ENCODE peak calls at places on chromosomes 6 and 20, in nine cellular contexts. One of them, this sample, is unnamed. For H3K4me1, the result is how much of the 10 kb centered on the place peaks cover.

GRCh38 chr20:1015181-1015580 is 13.1 kb upstream of the RSPO4 start:
- DNase-seq in astrocyte: no peak
- DNase-seq in uterus: no peak
- DNase-seq in colonic mucosa: no peak
- DNase-seq in PC-3: no peak
- DNase-seq in endothelial cell of umbilical vein: no peak
- DNase-seq in PC-9: no peak
- DNase-seq in lung: no peak
- DNase-seq in psoas muscle: no peak
- DNase-seq in this sample: no peak

GRCh38 chr20:33811763-33812672 is 870 bp downstream of the CHMP4B start:
- DNase-seq in astrocyte: peak
- DNase-seq in uterus: peak
- DNase-seq in colonic mucosa: no peak
- DNase-seq in PC-3: peak
- DNase-seq in endothelial cell of umbilical vein: peak
- DNase-seq in PC-9: peak
- DNase-seq in lung: peak
- DNase-seq in psoas muscle: peak
- DNase-seq in this sample: peak

GRCh38 chr6:66421570-66421969 is 714.5 kb upstream of the EYS start:
- DNase-seq in astrocyte: no peak
- DNase-seq in uterus: no peak
- DNase-seq in colonic mucosa: no peak
- DNase-seq in PC-3: peak
- DNase-seq in endothelial cell of umbilical vein: no peak
- DNase-seq in PC-9: no peak
- DNase-seq in lung: no peak
- DNase-seq in psoas muscle: no peak
- DNase-seq in this sample: no peak

GRCh38 chr6:120378582-120379220 is 955.6 kb downstream of the TBC1D32 start:
- DNase-seq in astrocyte: no peak
- DNase-seq in uterus: no peak
- DNase-seq in colonic mucosa: no peak
- DNase-seq in PC-3: peak
- DNase-seq in endothelial cell of umbilical vein: peak
- DNase-seq in PC-9: peak
- DNase-seq in lung: no peak
- DNase-seq in psoas muscle: no peak
- DNase-seq in this sample: peak

GRCh38 chr6:116983375-116983774 is 106.3 kb downstream of the RFX6 start:
- DNase-seq in astrocyte: no peak
- DNase-seq in uterus: no peak
- DNase-seq in colonic mucosa: no peak
- DNase-seq in PC-3: no peak
- DNase-seq in endothelial cell of umbilical vein: no peak
- DNase-seq in PC-9: no peak
- DNase-seq in lung: no peak
- DNase-seq in psoas muscle: no peak
- DNase-seq in this sample: no peak

GRCh38 chr6:40586369-40586768 is 795 bp downstream of the LRFN2 start:
- DNase-seq in astrocyte: no peak
- DNase-seq in uterus: no peak
- DNase-seq in colonic mucosa: peak
- DNase-seq in PC-3: no peak
- DNase-seq in endothelial cell of umbilical vein: no peak
- DNase-seq in PC-9: no peak
- DNase-seq in lung: no peak
- DNase-seq in psoas muscle: no peak
- DNase-seq in this sample: no peak

GRCh38 chr6:119284861-119285521 is 64.6 kb downstream of the MAN1A1 start:
- DNase-seq in astrocyte: no peak
- DNase-seq in uterus: no peak
- DNase-seq in colonic mucosa: no peak
- DNase-seq in PC-3: peak
- DNase-seq in endothelial cell of umbilical vein: no peak
- DNase-seq in PC-9: peak
- DNase-seq in lung: no peak
- DNase-seq in psoas muscle: no peak
- DNase-seq in this sample: peak

GRCh38 chr6:49326337-49326736 is 136.7 kb downstream of the MMUT start:
- DNase-seq in astrocyte: peak
- DNase-seq in uterus: no peak
- DNase-seq in colonic mucosa: no peak
- DNase-seq in PC-3: peak
- DNase-seq in endothelial cell of umbilical vein: peak
- DNase-seq in PC-9: peak
- DNase-seq in lung: no peak
- DNase-seq in psoas muscle: no peak
- DNase-seq in this sample: no peak

DNA sequence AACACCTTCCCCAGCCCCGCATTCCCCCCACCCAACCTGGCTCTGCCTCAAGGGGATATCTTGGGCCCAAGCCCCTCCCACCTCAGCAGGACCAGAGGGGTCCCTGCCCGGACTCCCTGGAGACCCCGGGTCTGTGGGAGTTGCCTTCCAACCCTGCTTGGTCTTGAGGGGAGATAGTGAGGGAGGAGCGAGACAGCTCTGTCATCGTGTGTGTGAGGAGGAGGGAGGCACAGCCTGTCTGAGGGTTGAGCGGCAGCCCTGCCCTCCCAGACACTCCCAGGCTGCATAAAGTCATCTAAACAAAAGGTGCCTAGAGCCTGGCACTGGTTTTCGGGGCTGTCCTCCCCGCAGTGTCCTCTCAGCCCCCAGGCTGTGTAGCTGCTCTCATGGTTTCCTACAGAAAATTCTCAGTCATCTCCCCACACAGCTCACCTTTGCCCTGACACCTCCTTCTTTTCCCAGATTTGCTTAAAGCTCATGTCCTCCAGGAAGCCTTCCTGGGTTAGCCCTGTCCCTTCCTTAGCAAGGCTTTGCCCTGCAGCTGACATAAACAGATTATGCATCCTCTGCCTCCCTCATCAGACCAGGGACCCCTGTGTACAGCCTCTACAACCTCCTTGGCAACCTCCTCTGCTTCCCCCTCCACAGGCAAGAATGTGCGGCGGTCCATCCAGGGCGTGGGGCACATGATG is 40.0 kb downstream of the UQCC2 start:
- DNase-seq in astrocyte: no peak
- DNase-seq in uterus: no peak
- DNase-seq in colonic mucosa: no peak
- DNase-seq in PC-3: no peak
- DNase-seq in endothelial cell of umbilical vein: no peak
- DNase-seq in PC-9: no peak
- DNase-seq in lung: no peak
- DNase-seq in psoas muscle: no peak
- DNase-seq in this sample: no peak
- H3K4me1 ChIP-seq in astrocyte: under half
- H3K4me1 ChIP-seq in uterus: under half
- H3K4me1 ChIP-seq in colonic mucosa: under half
- H3K4me1 ChIP-seq in PC-3: under half
- H3K4me1 ChIP-seq in endothelial cell of umbilical vein: under half
- H3K4me1 ChIP-seq in PC-9: under half
- H3K4me1 ChIP-seq in lung: under half
- H3K4me1 ChIP-seq in psoas muscle: under half
- H3K4me1 ChIP-seq in this sample: under half

GRCh38 chr20:32112862-32113261 is 3.3 kb downstream of the TM9SF4 start:
- DNase-seq in astrocyte: no peak
- DNase-seq in uterus: no peak
- DNase-seq in colonic mucosa: peak
- DNase-seq in PC-3: no peak
- DNase-seq in endothelial cell of umbilical vein: no peak
- DNase-seq in PC-9: no peak
- DNase-seq in lung: peak
- DNase-seq in psoas muscle: peak
- DNase-seq in this sample: peak

GRCh38 chr20:32111763-32112162 is 2.2 kb downstream of the TM9SF4 start:
- DNase-seq in astrocyte: no peak
- DNase-seq in uterus: no peak
- DNase-seq in colonic mucosa: peak
- DNase-seq in PC-3: no peak
- DNase-seq in endothelial cell of umbilical vein: no peak
- DNase-seq in PC-9: no peak
- DNase-seq in lung: no peak
- DNase-seq in psoas muscle: no peak
- DNase-seq in this sample: peak

GRCh38 chr20:32110727-32111126 is 1.2 kb downstream of the TM9SF4 start:
- DNase-seq in astrocyte: no peak
- DNase-seq in uterus: no peak
- DNase-seq in colonic mucosa: no peak
- DNase-seq in PC-3: no peak
- DNase-seq in endothelial cell of umbilical vein: no peak
- DNase-seq in PC-9: no peak
- DNase-seq in lung: no peak
- DNase-seq in psoas muscle: no peak
- DNase-seq in this sample: no peak

GRCh38 chr20:32110173-32110704 is 725 bp downstream of the TM9SF4 start:
- DNase-seq in astrocyte: no peak
- DNase-seq in uterus: no peak
- DNase-seq in colonic mucosa: peak
- DNase-seq in PC-3: no peak
- DNase-seq in endothelial cell of umbilical vein: no peak
- DNase-seq in PC-9: no peak
- DNase-seq in lung: no peak
- DNase-seq in psoas muscle: no peak
- DNase-seq in this sample: no peak

GRCh38 chr20:32111287-32111686 is 1.8 kb downstream of the TM9SF4 start:
- DNase-seq in astrocyte: no peak
- DNase-seq in uterus: no peak
- DNase-seq in colonic mucosa: peak
- DNase-seq in PC-3: no peak
- DNase-seq in endothelial cell of umbilical vein: no peak
- DNase-seq in PC-9: no peak
- DNase-seq in lung: no peak
- DNase-seq in psoas muscle: no peak
- DNase-seq in this sample: peak
- H3K4me1 ChIP-seq in astrocyte: under half
- H3K4me1 ChIP-seq in uterus: under half
- H3K4me1 ChIP-seq in colonic mucosa: under half
- H3K4me1 ChIP-seq in PC-3: under half
- H3K4me1 ChIP-seq in endothelial cell of umbilical vein: under half
- H3K4me1 ChIP-seq in PC-9: under half
- H3K4me1 ChIP-seq in lung: under half
- H3K4me1 ChIP-seq in psoas muscle: under half
- H3K4me1 ChIP-seq in this sample: under half

GRCh38 chr20:17660667-17661066 is 21.4 kb downstream of the RRBP1 start:
- DNase-seq in astrocyte: no peak
- DNase-seq in uterus: peak
- DNase-seq in colonic mucosa: no peak
- DNase-seq in PC-3: no peak
- DNase-seq in endothelial cell of umbilical vein: no peak
- DNase-seq in PC-9: no peak
- DNase-seq in lung: no peak
- DNase-seq in psoas muscle: no peak
- DNase-seq in this sample: no peak

GRCh38 chr20:17659801-17660200 is 22.2 kb downstream of the RRBP1 start:
- DNase-seq in astrocyte: no peak
- DNase-seq in uterus: peak
- DNase-seq in colonic mucosa: no peak
- DNase-seq in PC-3: no peak
- DNase-seq in endothelial cell of umbilical vein: no peak
- DNase-seq in PC-9: no peak
- DNase-seq in lung: no peak
- DNase-seq in psoas muscle: no peak
- DNase-seq in this sample: no peak

GRCh38 chr20:17662333-17663039 is 19.6 kb downstream of the RRBP1 start:
- DNase-seq in astrocyte: peak
- DNase-seq in uterus: peak
- DNase-seq in colonic mucosa: no peak
- DNase-seq in PC-3: no peak
- DNase-seq in endothelial cell of umbilical vein: no peak
- DNase-seq in PC-9: no peak
- DNase-seq in lung: no peak
- DNase-seq in psoas muscle: peak
- DNase-seq in this sample: no peak

GRCh38 chr20:17663040-17663399 is 19.0 kb downstream of the RRBP1 start:
- DNase-seq in astrocyte: no peak
- DNase-seq in uterus: peak
- DNase-seq in colonic mucosa: no peak
- DNase-seq in PC-3: no peak
- DNase-seq in endothelial cell of umbilical vein: no peak
- DNase-seq in PC-9: no peak
- DNase-seq in lung: no peak
- DNase-seq in psoas muscle: no peak
- DNase-seq in this sample: no peak

DNA sequence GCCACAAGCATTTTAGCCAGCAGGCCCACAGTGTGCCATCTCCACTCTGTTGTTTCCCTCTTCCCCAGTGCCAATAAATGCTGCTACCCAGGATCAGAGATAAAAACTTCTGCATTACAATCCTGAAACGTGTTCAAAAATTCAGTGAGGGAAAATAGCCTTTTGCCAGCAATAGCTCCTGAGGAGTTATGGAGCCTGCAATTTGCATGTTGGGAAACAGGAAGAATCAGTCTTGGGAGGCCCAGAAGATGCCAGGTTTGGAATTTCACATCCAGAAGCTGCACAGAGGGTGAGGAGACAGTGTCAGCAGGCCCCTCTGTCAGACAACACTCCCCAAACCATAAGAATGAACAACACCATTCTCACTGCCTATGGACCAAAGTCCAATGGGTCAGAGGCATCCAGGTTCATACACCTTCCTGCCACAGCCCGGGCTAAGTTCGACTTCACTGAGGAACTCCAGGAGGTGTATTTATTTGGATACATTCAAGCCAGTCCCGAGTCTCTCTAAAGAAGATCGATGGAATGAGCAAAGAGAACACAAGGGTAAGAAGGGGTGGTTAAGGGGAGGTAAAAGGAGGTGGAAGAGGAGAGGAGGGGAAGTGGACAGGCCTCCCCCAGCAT is 20.8 kb downstream of the RRBP1 start:
- DNase-seq in astrocyte: no peak
- DNase-seq in uterus: peak
- DNase-seq in colonic mucosa: no peak
- DNase-seq in PC-3: no peak
- DNase-seq in endothelial cell of umbilical vein: no peak
- DNase-seq in PC-9: no peak
- DNase-seq in lung: no peak
- DNase-seq in psoas muscle: no peak
- DNase-seq in this sample: peak
- H3K4me1 ChIP-seq in astrocyte: under half
- H3K4me1 ChIP-seq in uterus: under half
- H3K4me1 ChIP-seq in colonic mucosa: under half
- H3K4me1 ChIP-seq in PC-3: under half
- H3K4me1 ChIP-seq in endothelial cell of umbilical vein: under half
- H3K4me1 ChIP-seq in PC-9: under half
- H3K4me1 ChIP-seq in lung: under half
- H3K4me1 ChIP-seq in psoas muscle: under half
- H3K4me1 ChIP-seq in this sample: under half

DNA sequence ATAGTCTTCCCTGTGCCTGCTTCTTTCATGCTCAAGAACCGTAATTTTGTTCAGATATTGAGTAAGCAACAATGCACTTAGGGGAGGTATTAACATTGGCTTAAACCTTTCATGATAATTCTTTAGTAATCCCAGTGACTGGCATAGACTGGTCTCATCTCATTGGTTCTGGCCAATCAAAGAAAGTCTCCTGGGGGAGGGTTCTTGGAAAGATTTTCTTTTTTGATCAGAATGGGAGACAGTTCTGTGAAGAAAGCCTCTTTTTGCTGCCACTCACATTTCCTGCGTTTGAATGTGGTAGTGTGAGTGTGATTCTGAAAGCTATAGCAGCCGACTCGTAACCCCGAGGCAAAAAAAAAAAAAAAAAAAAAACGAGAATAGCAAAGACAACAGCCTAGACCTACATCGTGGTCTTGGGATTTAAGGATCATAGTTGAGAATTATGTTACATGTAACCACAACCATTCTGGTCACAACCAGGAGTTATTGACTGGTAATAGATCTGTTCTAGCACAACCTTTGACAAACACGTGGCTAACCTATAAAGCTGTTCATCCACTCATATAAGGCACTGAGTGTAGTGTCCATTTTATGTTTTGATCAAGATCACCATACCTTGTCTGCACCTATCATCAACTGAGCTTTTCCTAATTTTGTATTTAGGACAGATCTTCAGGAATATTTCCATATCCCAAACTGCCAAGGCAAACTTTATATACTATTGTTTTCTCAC is 15.1 kb upstream of the TMEM217 start:
- DNase-seq in astrocyte: no peak
- DNase-seq in uterus: no peak
- DNase-seq in colonic mucosa: no peak
- DNase-seq in PC-3: no peak
- DNase-seq in endothelial cell of umbilical vein: no peak
- DNase-seq in PC-9: no peak
- DNase-seq in lung: no peak
- DNase-seq in psoas muscle: no peak
- DNase-seq in this sample: peak
- H3K4me1 ChIP-seq in astrocyte: under half
- H3K4me1 ChIP-seq in uterus: under half
- H3K4me1 ChIP-seq in colonic mucosa: under half
- H3K4me1 ChIP-seq in PC-3: under half
- H3K4me1 ChIP-seq in endothelial cell of umbilical vein: under half
- H3K4me1 ChIP-seq in PC-9: under half
- H3K4me1 ChIP-seq in lung: under half
- H3K4me1 ChIP-seq in psoas muscle: half or more
- H3K4me1 ChIP-seq in this sample: under half